ENCODE peak calls at places on chromosomes 1 and 21, in six cellular contexts. S is prostate gland; K is transverse colon; A is mesenchymal stem cell; J is CD4-positive, alpha-beta memory T cell; Y is neuronal stem cell. B is an unnamed sample. For H3K4me1 and H3K9me3, the result is how much of the 10 kb centered on the place peaks cover.

GRCh38 chr1:119787776-119788175 is 19.1 kb upstream of the HMGCS2 start:
- DNase-seq in S (no peak), J (no peak), A (no peak), Y (no peak), K (no peak), B (peak)

GRCh38 chr1:27522860-27523665 is 33.1 kb upstream of the WASF2 start:
- DNase-seq in A (peak), J (peak), Y (no peak), S (no peak), K (no peak), B (no peak)

GRCh38 chr1:44033756-44034155 is 2.5 kb upstream of the SLC6A9 start:
- DNase-seq in J (no peak), K (no peak), A (no peak), S (no peak), Y (no peak), B (no peak)

GRCh38 chr1:155137129-155137528 is 1.5 kb downstream of the SLC50A1 start:
- DNase-seq in S (no peak), Y (no peak), A (no peak), J (no peak), K (no peak), B (no peak)

GRCh38 chr1:27527857-27528700 is 38.1 kb upstream of the WASF2 start:
- DNase-seq in Y (peak), J (peak), A (no peak), S (peak), K (peak), B (no peak)

GRCh38 chr1:219542828-219543518 is 69.9 kb downstream of the ZC3H11B start:
- DNase-seq in Y (no peak), A (no peak), J (no peak), S (no peak), K (no peak), B (peak)

GRCh38 chr1:47683402-47683801 is 245.6 kb downstream of the FOXD2 start:
- DNase-seq in J (no peak), Y (no peak), A (no peak), S (no peak), K (no peak), B (no peak)

GRCh38 chr1:231171623-231172197 is 9.9 kb downstream of the TRIM67 start:
- DNase-seq in S (no peak), J (no peak), A (no peak), K (no peak), Y (no peak), B (no peak)

GRCh38 chr21:34305605-34306235 is 58.1 kb upstream of the KCNE2 start:
- DNase-seq in S (no peak), J (no peak), K (no peak), Y (no peak), A (no peak), B (no peak)

GRCh38 chr1:147808025-147808424 is 47.6 kb upstream of the GJA5 start:
- DNase-seq in Y (no peak), S (no peak), A (no peak), J (no peak), K (no peak), B (no peak)

GRCh38 chr1:31746687-31747086 is 17.5 kb downstream of the ADGRB2 start:
- DNase-seq in J (no peak), S (no peak), Y (no peak), K (no peak), A (no peak), B (no peak)

GRCh38 chr1:54649130-54649898 is 7.7 kb downstream of the MROH7 start:
- DNase-seq in A (no peak), S (no peak), K (peak), J (no peak), Y (no peak), B (no peak)

GRCh38 chr21:22762463-22762862 is 1764.3 kb downstream of the NCAM2 start:
- DNase-seq in S (no peak), K (no peak), J (no peak), Y (no peak), A (no peak), B (no peak)

GRCh38 chr1:210099921-210100320 is 132.7 kb upstream of the SERTAD4 start:
- DNase-seq in J (no peak), A (no peak), K (no peak), Y (no peak), S (no peak), B (no peak)

GRCh38 chr1:52532732-52533327 is 20.1 kb downstream of the TUT4 start:
- DNase-seq in Y (no peak), S (no peak), A (no peak), J (no peak), K (no peak), B (no peak)

GRCh38 chr21:45517249-45518065 is 24.8 kb downstream of the SLC19A1 start:
- DNase-seq in Y (no peak), K (no peak), A (no peak), S (no peak), J (peak), B (no peak)

GRCh38 chr1:94143809-94144176 is 22.8 kb upstream of the ABCA4 start:
- DNase-seq in K (no peak), S (no peak), A (no peak), J (no peak), Y (no peak), B (no peak)

GRCh38 chr1:182381962-182382819 is 9.4 kb downstream of the GLUL start:
- DNase-seq in Y (no peak), S (no peak), K (no peak), A (no peak), J (no peak), B (no peak)

GRCh38 chr1:36938807-36939206 is 95.5 kb downstream of the GRIK3 start:
- DNase-seq in Y (no peak), J (no peak), S (no peak), A (no peak), K (no peak), B (no peak)

GRCh38 chr1:36937371-36937770 is 96.9 kb downstream of the GRIK3 start:
- DNase-seq in K (no peak), S (no peak), A (no peak), J (no peak), Y (no peak), B (no peak)

GRCh38 chr1:36941579-36941978 is 92.7 kb downstream of the GRIK3 start:
- DNase-seq in Y (no peak), K (no peak), A (no peak), J (no peak), S (no peak), B (no peak)

GRCh38 chr1:36947384-36947783 is 86.9 kb downstream of the GRIK3 start:
- DNase-seq in J (no peak), A (no peak), S (no peak), Y (no peak), K (no peak), B (no peak)

DNA sequence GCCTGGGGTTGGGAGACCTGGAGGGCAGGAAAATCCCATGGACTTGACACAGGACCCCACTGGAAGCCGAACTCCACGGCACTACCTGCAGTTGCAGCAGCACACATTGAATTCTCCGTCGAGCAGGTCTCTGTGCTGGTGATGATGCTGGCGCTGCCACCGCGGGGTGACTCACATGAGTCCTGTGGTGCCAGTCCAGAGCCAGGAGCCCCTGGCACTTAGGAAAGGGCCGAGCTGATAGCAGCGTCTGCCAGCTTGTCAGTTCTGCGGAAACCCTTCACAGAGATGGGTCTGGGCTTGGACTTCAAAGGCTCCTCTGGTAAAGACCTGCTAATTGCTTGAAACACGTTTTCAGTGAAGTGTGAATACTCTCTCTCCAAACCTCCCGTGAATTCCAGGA is 92.2 kb downstream of the GRIK3 start:
- DNase-seq in J (no peak), Y (no peak), K (no peak), A (no peak), S (no peak), B (no peak)
- H3K4me1 ChIP-seq in J (under half), Y (under half), K (under half), A (under half), S (under half), B (under half)

GRCh38 chr1:246512635-246513034 is 5.6 kb upstream of the SMYD3 start:
- DNase-seq in S (no peak), K (no peak), A (no peak), Y (no peak), J (no peak), B (no peak)
- H3K9me3 ChIP-seq in S (under half), K (under half), A (under half), Y (under half), J (under half), B (under half)

GRCh38 chr1:3675436-3675835 is 23.1 kb downstream of the TP73 start:
- DNase-seq in S (no peak), J (no peak), Y (no peak), A (no peak), K (no peak), B (no peak)
- H3K4me3 ChIP-seq in S (no peak), J (no peak), Y (no peak), A (no peak), K (no peak), B (no peak)

DNA sequence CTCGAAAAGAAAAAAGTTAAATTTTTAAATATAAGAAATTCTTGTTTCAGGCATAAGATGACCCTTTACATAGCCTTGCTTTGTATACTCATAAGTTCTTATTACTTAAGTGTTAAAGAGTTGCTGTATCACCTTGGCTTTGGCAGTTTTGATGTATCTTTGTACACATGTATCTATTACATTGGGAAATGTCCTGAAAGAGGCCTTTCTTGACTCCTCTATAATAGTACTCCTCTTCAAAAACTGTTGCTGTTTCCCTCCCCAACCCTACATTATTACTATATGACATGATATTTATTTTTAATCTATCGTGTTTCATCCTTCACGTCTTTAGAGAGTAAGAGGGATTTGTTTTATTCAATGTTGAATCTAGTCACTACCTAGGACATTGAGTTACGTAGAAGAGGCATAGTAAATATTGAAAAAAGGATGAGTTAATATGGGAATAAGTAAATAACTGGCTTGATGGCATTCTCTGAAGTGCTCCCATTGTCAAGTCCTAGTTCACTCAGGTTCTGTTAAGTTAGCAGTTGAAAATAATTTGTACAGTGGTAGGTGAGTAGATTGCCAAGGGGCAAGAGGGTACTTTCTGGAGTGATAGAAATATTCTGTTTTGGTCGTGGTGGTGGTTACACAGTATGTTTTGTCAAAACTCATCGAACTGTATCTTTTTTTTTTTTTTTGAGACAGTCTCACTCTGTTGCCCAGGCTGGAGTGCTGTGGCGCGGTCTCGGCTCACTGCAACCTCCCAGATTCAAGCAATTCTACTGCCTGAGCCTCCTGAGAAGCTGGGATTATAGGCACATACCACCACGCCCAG is 8.2 kb downstream of the THRAP3 start:
- DNase-seq in Y (no peak), S (no peak), J (no peak), K (no peak), A (no peak), B (no peak)
- H3K4me1 ChIP-seq in Y (under half), S (under half), J (half or more), K (under half), A (under half), B (under half)

GRCh38 chr1:228242313-228242864 is 34.5 kb downstream of the OBSCN start:
- DNase-seq in J (no peak), S (no peak), K (no peak), A (no peak), Y (no peak), B (no peak)
- H3K9me3 ChIP-seq in J (under half), S (under half), K (under half), A (half or more), Y (half or more), B (under half)

GRCh38 chr1:145782166-145783099 is 41.5 kb downstream of the RNF115 start:
- DNase-seq in K (no peak), J (no peak), Y (no peak), S (no peak), A (peak), B (peak)

GRCh38 chr1:145788580-145788979 is 35.3 kb downstream of the RNF115 start:
- DNase-seq in Y (no peak), S (no peak), A (no peak), K (no peak), J (no peak), B (no peak)

GRCh38 chr1:145784409-145784808 is 39.5 kb downstream of the RNF115 start:
- DNase-seq in J (no peak), S (no peak), K (no peak), Y (no peak), A (no peak), B (peak)

GRCh38 chr1:145786271-145786670 is 37.6 kb downstream of the RNF115 start:
- DNase-seq in A (no peak), S (no peak), J (no peak), Y (no peak), K (no peak), B (no peak)

DNA sequence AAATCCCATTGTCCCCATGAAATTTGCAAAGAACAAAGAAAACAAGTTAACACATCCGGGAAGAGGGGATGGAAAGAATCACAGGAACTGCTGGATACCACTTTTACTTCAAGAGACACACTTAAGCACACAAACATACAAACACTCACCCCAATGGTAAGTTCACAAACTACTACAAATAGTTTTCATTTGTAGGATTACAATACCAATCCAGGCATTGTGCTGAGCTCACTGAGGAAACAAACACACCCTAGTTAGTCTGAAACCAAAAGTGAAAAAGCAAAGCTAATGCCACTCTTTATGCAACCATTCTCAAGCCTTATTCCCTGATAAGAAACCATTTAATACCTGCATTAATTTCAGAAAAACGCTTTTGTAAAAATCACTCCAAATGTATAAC is 38.4 kb downstream of the RNF115 start:
- DNase-seq in A (peak), Y (no peak), S (no peak), J (no peak), K (no peak), B (peak)
- H3K4me3 ChIP-seq in A (no peak), Y (no peak), S (no peak), J (no peak), K (no peak), B (no peak)

DNA sequence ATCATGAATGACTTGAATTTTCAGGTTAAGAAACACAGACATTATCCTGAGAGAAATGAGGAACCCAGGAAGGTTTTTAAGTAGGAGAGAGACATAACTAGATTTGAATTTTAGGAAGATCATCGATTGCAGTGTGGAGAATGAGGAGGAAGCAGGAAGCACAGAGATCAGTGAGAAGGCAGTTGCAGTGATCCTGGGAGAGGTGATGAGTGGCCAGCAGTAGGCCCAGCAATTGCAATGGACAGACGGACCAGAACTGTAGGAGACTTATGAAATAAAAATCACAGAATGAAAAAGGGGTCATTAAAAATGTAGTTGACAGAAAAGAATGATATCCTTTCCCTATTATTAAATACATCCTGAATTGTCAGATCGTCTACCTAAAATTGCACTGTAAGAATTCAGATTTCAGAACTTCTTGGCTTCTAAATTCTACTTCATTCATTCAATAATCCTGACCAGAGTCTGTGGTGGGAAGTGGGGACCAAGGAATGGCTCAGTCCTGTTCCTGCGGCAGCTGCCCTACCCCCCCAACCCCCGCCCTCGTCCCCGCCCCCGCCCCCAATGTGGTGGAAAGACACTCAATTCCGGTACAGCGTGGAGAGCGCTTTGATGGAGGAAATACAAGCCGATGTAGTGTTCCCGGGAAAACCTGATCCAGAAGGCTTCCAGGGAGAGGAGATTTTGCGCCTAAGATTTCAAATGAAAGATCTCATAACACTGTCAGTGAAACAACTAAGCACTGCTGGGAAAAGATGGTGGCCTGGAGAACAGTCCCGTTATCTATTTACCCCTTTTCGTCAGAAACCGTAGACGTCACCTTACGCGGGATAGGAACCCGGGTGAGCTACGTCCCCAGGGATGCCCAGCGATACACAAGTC is 35.1 kb downstream of the SLC2A1 start:
- DNase-seq in A (no peak), S (no peak), Y (no peak), K (no peak), J (no peak), B (no peak)
- H3K4me1 ChIP-seq in A (under half), S (under half), Y (under half), K (under half), J (under half), B (under half)

DNA sequence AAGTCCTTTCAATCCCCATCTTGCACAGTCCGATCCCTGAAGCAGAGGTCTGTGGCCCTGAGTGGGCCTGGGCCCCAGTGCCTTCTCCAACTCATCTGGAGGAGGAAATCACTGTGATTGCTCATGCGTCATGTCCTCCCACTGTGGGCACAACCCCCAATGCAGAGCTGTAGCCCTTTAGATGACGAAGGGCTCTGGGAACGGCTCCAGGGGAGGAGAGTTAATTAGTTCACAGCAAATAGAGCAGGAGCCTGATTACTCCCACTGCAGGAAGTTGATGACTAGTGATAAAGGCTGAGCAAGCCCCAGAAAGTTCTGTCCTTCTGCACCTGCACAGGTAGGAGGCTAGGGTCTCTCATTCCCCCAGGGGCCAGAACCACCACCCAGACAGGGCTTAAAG is 111.5 kb downstream of the CCDC185 start:
- DNase-seq in A (no peak), J (no peak), S (no peak), K (peak), Y (no peak), B (peak)
- H3K9me3 ChIP-seq in A (under half), J (under half), S (under half), K (under half), Y (under half), B (under half)

DNA sequence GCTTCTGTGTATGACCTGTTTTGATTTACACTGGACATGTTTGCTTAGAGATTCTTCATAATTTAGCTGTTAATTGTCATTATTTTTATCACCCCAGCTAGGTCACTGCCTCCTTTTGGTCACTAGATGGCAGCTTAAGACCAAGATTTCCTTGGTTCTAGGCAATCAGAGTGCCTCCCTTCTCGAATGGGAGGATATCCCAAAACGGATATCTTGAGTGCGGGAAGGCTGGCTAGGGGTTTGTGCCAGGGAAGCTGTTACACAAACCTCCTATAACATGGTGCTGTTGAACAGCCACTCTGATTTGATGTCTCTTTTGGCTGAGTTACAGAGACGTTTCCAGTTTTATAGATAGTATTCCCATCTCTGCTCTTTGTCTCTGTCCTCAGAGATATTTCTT is 283.5 kb downstream of the S1PR1 start:
- DNase-seq in Y (peak), S (no peak), K (peak), A (peak), J (peak), B (peak)
- H3K4me3 ChIP-seq in Y (no peak), S (no peak), K (no peak), A (no peak), J (no peak), B (no peak)

GRCh38 chr1:17118706-17119075 is 560 bp downstream of the PADI2 start:
- DNase-seq in S (no peak), J (no peak), Y (no peak), K (no peak), A (no peak), B (no peak)
- H3K4me1 ChIP-seq in S (under half), J (under half), Y (under half), K (under half), A (half or more), B (under half)

B was measured in SJSA1.